ENCODE peak calls at places on chromosomes 7 and 10, in six cellular contexts. X is germinal center; T is NCI-H460; E is stimulated activated CD4-positive, alpha-beta T cell treated with anti-CD3 and anti-CD28 coated beads, TNF-alpha, amount 100 ng/mL, for 4 hours; V is adipocyte; G is BJ. U is an unnamed sample.

GRCh38 chr10:99784025-99784730 is 1.7 kb downstream of the ABCC2 start:
- DNase-seq in V (peak; percentile 59), T (peak; percentile 84), E (no peak), G (peak; percentile 56), X (no peak), U (no peak)

GRCh38 chr10:78199019-78199418 is 165.4 kb downstream of the RPS24 start:
- DNase-seq in X (no peak), V (no peak), G (no peak), E (no peak), T (no peak), U (no peak)

GRCh38 chr10:62811159-62811875 is 4.8 kb downstream of the EGR2 start:
- DNase-seq in V (no peak), G (no peak), X (peak; percentile 21), E (peak; percentile 50), T (no peak), U (no peak)

GRCh38 chr7:50393076-50393475 is 57.1 kb downstream of the FIGNL1 start:
- DNase-seq in G (no peak), V (no peak), X (no peak), T (no peak), E (peak; percentile 33), U (peak; percentile 47)

GRCh38 chr10:96448021-96448457 is 65.7 kb downstream of the TLL2 start:
- DNase-seq in X (no peak), E (no peak), V (no peak), G (no peak), T (no peak), U (no peak)

GRCh38 chr10:99788598-99789259 is 6.3 kb downstream of the ABCC2 start:
- DNase-seq in G (peak; percentile 81), E (no peak), T (no peak), V (peak; percentile 89), X (no peak), U (no peak)

GRCh38 chr7:13998866-13999265 is 9.4 kb upstream of the ETV1 start:
- DNase-seq in X (no peak), G (no peak), E (no peak), V (peak; percentile 22), T (no peak), U (no peak)

GRCh38 chr7:29140873-29141468 is 5.4 kb downstream of the CPVL start:
- DNase-seq in G (no peak), V (no peak), E (no peak), T (no peak), X (no peak), U (no peak)

GRCh38 chr10:89550509-89550908 is 15.1 kb upstream of the SLC16A12 start:
- DNase-seq in X (no peak), E (no peak), G (no peak), T (no peak), V (no peak), U (no peak)

GRCh38 chr10:48468866-48469511 is 135.9 kb downstream of the ARHGAP22 start:
- DNase-seq in T (no peak), X (no peak), E (no peak), V (no peak), G (no peak), U (no peak)

GRCh38 chr7:94679341-94679740 is 23.4 kb upstream of the SGCE start:
- DNase-seq in E (no peak), X (no peak), V (no peak), G (no peak), T (no peak), U (no peak)

GRCh38 chr7:118085000-118085399 is 99.0 kb upstream of the LSM8 start:
- DNase-seq in V (no peak), G (no peak), E (no peak), T (no peak), X (no peak), U (no peak)

GRCh38 chr10:78931333-78932083 is 137.3 kb upstream of the ZMIZ1 start:
- DNase-seq in X (no peak), G (peak; percentile 89), E (no peak), T (no peak), V (peak; percentile 94), U (no peak)

GRCh38 chr10:48404646-48405045 is 98.2 kb downstream of the MAPK8 start:
- DNase-seq in V (peak; percentile 81), E (no peak), X (no peak), T (no peak), G (no peak), U (no peak)

GRCh38 chr10:74026428-74026979 is 28.6 kb downstream of the VCL start:
- DNase-seq in T (no peak), E (no peak), X (no peak), V (no peak), G (no peak), U (no peak)

GRCh38 chr10:113442340-113442739 is 110.5 kb upstream of the HABP2 start:
- DNase-seq in E (no peak), G (no peak), V (no peak), T (no peak), X (no peak), U (no peak)

GRCh38 chr10:51462076-51462779 is 237.2 kb downstream of the CSTF2T start:
- DNase-seq in X (no peak), E (no peak), T (no peak), G (peak; percentile 22), V (no peak), U (no peak)

GRCh38 chr7:1290262-1291039 is 57.8 kb downstream of the UNCX start:
- DNase-seq in T (peak; percentile 7), E (no peak), X (no peak), V (peak; percentile 60), G (no peak), U (no peak)

GRCh38 chr7:15609287-15609686 is 47.5 kb upstream of the AGMO start:
- DNase-seq in T (no peak), G (no peak), V (no peak), X (no peak), E (no peak), U (no peak)

GRCh38 chr10:110356628-110357245 is 52.0 kb upstream of the SMNDC1 start:
- DNase-seq in T (peak; percentile 82), E (peak; percentile 50), V (peak; percentile 64), G (no peak), X (peak; percentile 83), U (peak; percentile 55)

GRCh38 chr7:6436385-6436685 is 11.4 kb downstream of the DAGLB start:
- DNase-seq in G (no peak), V (no peak), X (peak; percentile 26), E (no peak), T (no peak), U (peak; percentile 42)

U was measured in T-helper 2 cell.